ENCODE peak calls at places on chromosome 12, in seven cellular contexts. Z, X, F, N, E, I and M are unnamed samples.

GRCh38 chr12:30026621-30027234 is 243.0 kb upstream of the TMTC1 start:
- DNase-seq in X (no peak), Z (no peak), E (no peak), F (peak; percentile 90), I (no peak), N (no peak), M (no peak)

GRCh38 chr12:75560167-75560566 is 48.8 kb upstream of the KRR1 start:
- DNase-seq in E (no peak), N (no peak), X (no peak), F (peak; percentile 80), Z (no peak), I (peak; percentile 42), M (no peak)

GRCh38 chr12:71780207-71780822 is 25.7 kb downstream of the RAB21 start:
- DNase-seq in Z (no peak), F (peak; percentile 58), I (peak; percentile 68), X (no peak), E (peak; percentile 22), N (no peak), M (no peak)

GRCh38 chr12:50925342-50925651 is 27.0 kb upstream of the HIGD1C start:
- DNase-seq in Z (no peak), I (no peak), N (no peak), F (no peak), E (peak; percentile 38), X (no peak), M (no peak)

GRCh38 chr12:46783881-46784280 is 41.9 kb downstream of the SLC38A4 start:
- DNase-seq in X (no peak), E (no peak), F (no peak), Z (no peak), I (no peak), N (no peak), M (no peak)

GRCh38 chr12:14938301-14938700 is at the start of gene ERP27:
- DNase-seq in N (no peak), F (no peak), I (peak; percentile 34), X (no peak), Z (no peak), E (peak; percentile 92), M (no peak)

GRCh38 chr12:112340983-112341840 is 41.0 kb downstream of the HECTD4 start:
- DNase-seq in Z (no peak), F (no peak), E (no peak), X (no peak), N (no peak), I (no peak), M (no peak)

GRCh38 chr12:52079576-52080402 is at the start of gene SMIM41:
- DNase-seq in X (no peak), I (no peak), F (no peak), N (no peak), E (no peak), Z (no peak), M (no peak)

GRCh38 chr12:24020391-24021163 is 71.1 kb upstream of the SOX5 start:
- DNase-seq in F (no peak), N (no peak), E (no peak), X (no peak), I (no peak), Z (no peak), M (no peak)

GRCh38 chr12:105107497-105108371 is at the start of gene WASHC4:
- DNase-seq in I (peak; percentile 97), F (peak; percentile 94), N (peak; percentile 96), Z (no peak), X (peak; percentile 98), E (peak; percentile 94), M (peak; percentile 100)
- TF ChIP-seq CTCF in I (no peak), F (no peak), N (no peak), Z (no peak), X (no peak), E (no peak), M (no peak)

GRCh38 chr12:26953447-26953846 is 15.2 kb downstream of the FGFR1OP2 start:
- DNase-seq in F (no peak), E (no peak), I (peak; percentile 8), N (no peak), X (no peak), Z (no peak), M (no peak)
- H3K27ac ChIP-seq in F (peak overlapping the region; percentile 11), E (no peak overlapping the region), I (no peak overlapping the region), N (no peak overlapping the region), X (no peak overlapping the region), Z (no peak overlapping the region), M (peak overlapping the region; percentile 80)

GRCh38 chr12:9319044-9319841 is 111.0 kb upstream of the PZP start:
- DNase-seq in E (no peak), N (no peak), Z (no peak), X (no peak), F (no peak), I (no peak), M (no peak)
- TF ChIP-seq CTCF in E (no peak), N (no peak), Z (no peak), X (no peak), F (no peak), I (no peak), M (no peak)

GRCh38 chr12:11658796-11659195 is 9.3 kb downstream of the ETV6 start:
- DNase-seq in F (peak; percentile 42), X (no peak), E (no peak), Z (no peak), N (no peak), I (no peak), M (no peak)

GRCh38 chr12:11653215-11653753 is 3.8 kb downstream of the ETV6 start:
- DNase-seq in E (no peak), X (no peak), Z (no peak), F (peak; percentile 54), N (no peak), I (no peak), M (no peak)

GRCh38 chr12:11654338-11654737 is 4.9 kb downstream of the ETV6 start:
- DNase-seq in E (no peak), I (no peak), Z (no peak), X (no peak), N (no peak), F (no peak), M (no peak)

GRCh38 chr12:11657511-11657910 is 8.0 kb downstream of the ETV6 start:
- DNase-seq in X (no peak), E (no peak), Z (no peak), F (no peak), N (no peak), I (no peak), M (no peak)

GRCh38 chr12:11656550-11656949 is 7.1 kb downstream of the ETV6 start:
- DNase-seq in E (no peak), X (no peak), Z (no peak), N (no peak), F (no peak), I (no peak), M (no peak)
- H3K27ac ChIP-seq in E (no peak overlapping the region), X (no peak overlapping the region), Z (no peak overlapping the region), N (peak overlapping the region; percentile 41), F (no peak overlapping the region), I (no peak overlapping the region), M (no peak overlapping the region)

DNA sequence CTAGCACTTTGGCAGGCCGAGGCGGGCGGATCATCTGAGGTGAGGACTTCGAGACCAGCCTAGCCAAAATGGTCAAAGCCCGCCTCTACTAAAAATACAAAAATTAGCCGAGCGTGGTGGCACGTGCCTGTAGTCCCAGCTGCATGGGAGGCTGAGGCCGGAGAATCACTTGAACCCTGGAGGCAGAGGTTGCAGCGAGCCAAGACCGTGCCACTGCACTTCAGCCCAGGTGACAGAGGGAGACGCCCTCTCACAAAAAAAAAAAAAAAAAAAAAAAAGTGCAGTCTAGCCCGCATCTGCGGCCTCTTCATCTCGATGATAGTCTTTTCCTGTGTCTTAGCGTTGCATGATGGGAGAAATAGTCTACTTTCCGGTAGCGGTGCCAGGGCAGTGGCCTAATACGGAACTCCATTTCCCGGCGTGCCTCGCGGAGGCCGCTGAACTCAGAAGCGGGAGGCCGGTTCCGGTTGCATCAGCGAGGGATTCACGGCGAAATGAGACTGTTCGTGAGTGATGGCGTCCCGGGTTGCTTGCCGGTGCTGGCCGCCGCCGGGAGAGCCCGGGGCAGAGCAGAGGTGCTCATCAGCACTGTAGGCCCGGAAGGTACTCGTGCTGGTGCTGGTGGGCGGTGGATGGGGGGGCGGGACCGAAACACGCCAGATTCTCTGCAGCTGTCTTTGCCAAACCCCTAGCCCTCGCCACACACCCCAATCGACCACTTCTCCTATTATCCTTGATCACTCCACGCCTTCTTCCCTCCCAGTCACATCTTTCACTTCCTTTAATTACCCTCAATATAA is at the start of gene MARS1:
- DNase-seq in E (peak; percentile 95), X (peak; percentile 95), Z (peak; percentile 96), I (peak; percentile 97), F (peak; percentile 97), N (peak; percentile 98), M (peak; percentile 97)
- TF ChIP-seq CTCF in E (no peak), X (no peak), Z (peak; percentile 53), I (peak; percentile 34), F (no peak), N (no peak), M (no peak)